ENCODE peak calls at places on chromosomes 11 and 22, in ten cellular contexts. W is Ammon's horn; I is anterior cingulate cortex; E is ovary; S is NCI-H1105; J is HFFc6; T is upper lobe of left lung; H is uterus; D is globus pallidus; R is stimulated activated CD4-positive, alpha-beta T cell treated with anti-CD3 and anti-CD28 coated beads, Interleukin-4, amount 100 ng/mL, for 48 hours. G is an unnamed sample.

GRCh38 chr11:65066805-65067291 is 8.5 kb upstream of the NAALADL1 start:
- DNase-seq in J (no peak), D (no peak), T (no peak), H (no peak), I (no peak), S (no peak), E (no peak), W (no peak), R (no peak), G (no peak)

GRCh38 chr11:21794306-21794705 is 398.6 kb upstream of the ANO5 start:
- DNase-seq in R (no peak), S (no peak), I (no peak), J (no peak), D (no peak), W (no peak), T (no peak), E (no peak), H (no peak), G (no peak)

GRCh38 chr11:72831521-72832300 is 17.5 kb downstream of the ATG16L2 start:
- DNase-seq in I (peak), R (peak), W (peak), H (peak), S (peak), D (peak), J (peak), T (peak), E (peak), G (peak)

GRCh38 chr22:20404881-20405280 is 10.9 kb downstream of the ZNF74 start:
- DNase-seq in T (no peak), R (no peak), S (no peak), H (no peak), J (no peak), D (no peak), W (no peak), I (no peak), E (no peak), G (no peak)

GRCh38 chr11:63613517-63614135 is 607 bp downstream of the PLAAT3 start:
- DNase-seq in T (peak), D (peak), J (no peak), W (peak), S (no peak), R (no peak), H (peak), E (peak), I (peak), G (peak)

GRCh38 chr22:37019309-37020191 is at the start of the genes MPST and TST:
- DNase-seq in T (peak), R (peak), E (peak), W (peak), D (peak), I (peak), S (peak), J (peak), H (peak), G (peak)

GRCh38 chr11:13862845-13863392 is 99.6 kb upstream of the SPON1 start:
- DNase-seq in J (no peak), I (no peak), W (no peak), T (no peak), D (no peak), R (no peak), E (no peak), S (no peak), H (no peak), G (no peak)

GRCh38 chr11:126918556-126918955 is 82.0 kb downstream of the KIRREL3 start:
- DNase-seq in R (no peak), D (no peak), T (no peak), J (peak), E (no peak), H (no peak), S (no peak), W (no peak), I (no peak), G (no peak)

G was measured in psoas muscle.